ENCODE peak calls at places on chromosomes 2 and 18, in nine cellular contexts. One of them, this sample, is unnamed.
A peak's percentile ranks its signal among the peaks of the same experiment; 100 is the strongest.

GRCh38 chr2:119650971-119651370 is 28.0 kb upstream of the TMEM177 start:
- DNase-seq in AG04450: no peak
- DNase-seq in heart left ventricle: no peak
- DNase-seq in prostate gland: no peak
- DNase-seq in spleen: no peak
- DNase-seq in amniotic stem cell: no peak
- DNase-seq in CD8-positive, alpha-beta memory T cell: no peak
- DNase-seq in stimulated activated CD4-positive, alpha-beta T cell treated with anti-CD3 and anti-CD28 coated beads, TNF-alpha, amount 100 ng/mL, for 48 hours: no peak
- DNase-seq in HL-60: no peak
- DNase-seq in this sample: no peak

GRCh38 chr2:14747447-14747846 is 114.9 kb downstream of the LRATD1 start:
- DNase-seq in AG04450: no peak
- DNase-seq in heart left ventricle: no peak
- DNase-seq in prostate gland: no peak
- DNase-seq in spleen: no peak
- DNase-seq in amniotic stem cell: no peak
- DNase-seq in CD8-positive, alpha-beta memory T cell: no peak
- DNase-seq in stimulated activated CD4-positive, alpha-beta T cell treated with anti-CD3 and anti-CD28 coated beads, TNF-alpha, amount 100 ng/mL, for 48 hours: no peak
- DNase-seq in HL-60: no peak
- DNase-seq in this sample: no peak

GRCh38 chr2:214699236-214699635 is 110.2 kb downstream of the BARD1 start:
- DNase-seq in AG04450: no peak
- DNase-seq in heart left ventricle: no peak
- DNase-seq in prostate gland: no peak
- DNase-seq in spleen: no peak
- DNase-seq in amniotic stem cell: no peak
- DNase-seq in CD8-positive, alpha-beta memory T cell: no peak
- DNase-seq in stimulated activated CD4-positive, alpha-beta T cell treated with anti-CD3 and anti-CD28 coated beads, TNF-alpha, amount 100 ng/mL, for 48 hours: no peak
- DNase-seq in HL-60: no peak
- DNase-seq in this sample: no peak

GRCh38 chr2:86213699-86214502 is 14.6 kb downstream of the MRPL35 start:
- DNase-seq in AG04450: no peak
- DNase-seq in heart left ventricle: no peak
- DNase-seq in prostate gland: no peak
- DNase-seq in spleen: no peak
- DNase-seq in amniotic stem cell: no peak
- DNase-seq in CD8-positive, alpha-beta memory T cell: no peak
- DNase-seq in stimulated activated CD4-positive, alpha-beta T cell treated with anti-CD3 and anti-CD28 coated beads, TNF-alpha, amount 100 ng/mL, for 48 hours: no peak
- DNase-seq in HL-60: no peak
- DNase-seq in this sample: no peak

GRCh38 chr2:12396699-12397098 is 320.0 kb upstream of the TRIB2 start:
- DNase-seq in AG04450: no peak
- DNase-seq in heart left ventricle: no peak
- DNase-seq in prostate gland: no peak
- DNase-seq in spleen: no peak
- DNase-seq in amniotic stem cell: no peak
- DNase-seq in CD8-positive, alpha-beta memory T cell: no peak
- DNase-seq in stimulated activated CD4-positive, alpha-beta T cell treated with anti-CD3 and anti-CD28 coated beads, TNF-alpha, amount 100 ng/mL, for 48 hours: no peak
- DNase-seq in HL-60: no peak
- DNase-seq in this sample: no peak

GRCh38 chr18:27608742-27609141 is 423.6 kb upstream of the CHST9 start:
- DNase-seq in AG04450: no peak
- DNase-seq in heart left ventricle: no peak
- DNase-seq in prostate gland: no peak
- DNase-seq in spleen: no peak
- DNase-seq in amniotic stem cell: no peak
- DNase-seq in CD8-positive, alpha-beta memory T cell: no peak
- DNase-seq in stimulated activated CD4-positive, alpha-beta T cell treated with anti-CD3 and anti-CD28 coated beads, TNF-alpha, amount 100 ng/mL, for 48 hours: no peak
- DNase-seq in HL-60: no peak
- DNase-seq in this sample: no peak

GRCh38 chr2:38765149-38765548 is 12.9 kb upstream of the GEMIN6 start:
- DNase-seq in AG04450: peak; percentile 32
- DNase-seq in heart left ventricle: no peak
- DNase-seq in prostate gland: no peak
- DNase-seq in spleen: no peak
- DNase-seq in amniotic stem cell: no peak
- DNase-seq in CD8-positive, alpha-beta memory T cell: no peak
- DNase-seq in stimulated activated CD4-positive, alpha-beta T cell treated with anti-CD3 and anti-CD28 coated beads, TNF-alpha, amount 100 ng/mL, for 48 hours: no peak
- DNase-seq in HL-60: no peak
- DNase-seq in this sample: peak; percentile 79

GRCh38 chr2:237669129-237669627 is 41.8 kb downstream of the LRRFIP1 start:
- DNase-seq in AG04450: no peak
- DNase-seq in heart left ventricle: no peak
- DNase-seq in prostate gland: no peak
- DNase-seq in spleen: no peak
- DNase-seq in amniotic stem cell: no peak
- DNase-seq in CD8-positive, alpha-beta memory T cell: no peak
- DNase-seq in stimulated activated CD4-positive, alpha-beta T cell treated with anti-CD3 and anti-CD28 coated beads, TNF-alpha, amount 100 ng/mL, for 48 hours: no peak
- DNase-seq in HL-60: no peak
- DNase-seq in this sample: no peak

GRCh38 chr18:68796936-68797690 is 767 bp upstream of the CCDC102B start:
- DNase-seq in AG04450: no peak
- DNase-seq in heart left ventricle: peak; percentile 52
- DNase-seq in prostate gland: no peak
- DNase-seq in spleen: no peak
- DNase-seq in amniotic stem cell: no peak
- DNase-seq in CD8-positive, alpha-beta memory T cell: no peak
- DNase-seq in stimulated activated CD4-positive, alpha-beta T cell treated with anti-CD3 and anti-CD28 coated beads, TNF-alpha, amount 100 ng/mL, for 48 hours: no peak
- DNase-seq in HL-60: no peak
- DNase-seq in this sample: peak; percentile 85

GRCh38 chr2:128451084-128451483 is 132.4 kb upstream of the HS6ST1 start:
- DNase-seq in AG04450: no peak
- DNase-seq in heart left ventricle: no peak
- DNase-seq in prostate gland: no peak
- DNase-seq in spleen: peak; percentile 70
- DNase-seq in amniotic stem cell: no peak
- DNase-seq in CD8-positive, alpha-beta memory T cell: no peak
- DNase-seq in stimulated activated CD4-positive, alpha-beta T cell treated with anti-CD3 and anti-CD28 coated beads, TNF-alpha, amount 100 ng/mL, for 48 hours: no peak
- DNase-seq in HL-60: no peak
- DNase-seq in this sample: no peak

GRCh38 chr2:4381049-4381448 is 677.7 kb downstream of the DCDC2C start:
- DNase-seq in AG04450: no peak
- DNase-seq in heart left ventricle: no peak
- DNase-seq in prostate gland: no peak
- DNase-seq in spleen: no peak
- DNase-seq in amniotic stem cell: no peak
- DNase-seq in CD8-positive, alpha-beta memory T cell: no peak
- DNase-seq in stimulated activated CD4-positive, alpha-beta T cell treated with anti-CD3 and anti-CD28 coated beads, TNF-alpha, amount 100 ng/mL, for 48 hours: no peak
- DNase-seq in HL-60: no peak
- DNase-seq in this sample: no peak

GRCh38 chr18:76394780-76395476 is 100.1 kb downstream of the ZNF516 start:
- DNase-seq in AG04450: no peak
- DNase-seq in heart left ventricle: no peak
- DNase-seq in prostate gland: no peak
- DNase-seq in spleen: no peak
- DNase-seq in amniotic stem cell: no peak
- DNase-seq in CD8-positive, alpha-beta memory T cell: no peak
- DNase-seq in stimulated activated CD4-positive, alpha-beta T cell treated with anti-CD3 and anti-CD28 coated beads, TNF-alpha, amount 100 ng/mL, for 48 hours: no peak
- DNase-seq in HL-60: no peak
- DNase-seq in this sample: peak; percentile 34

GRCh38 chr18:51251625-51252024 is 54.1 kb upstream of the MEX3C start:
- DNase-seq in AG04450: no peak
- DNase-seq in heart left ventricle: no peak
- DNase-seq in prostate gland: no peak
- DNase-seq in spleen: peak; percentile 77
- DNase-seq in amniotic stem cell: no peak
- DNase-seq in CD8-positive, alpha-beta memory T cell: no peak
- DNase-seq in stimulated activated CD4-positive, alpha-beta T cell treated with anti-CD3 and anti-CD28 coated beads, TNF-alpha, amount 100 ng/mL, for 48 hours: no peak
- DNase-seq in HL-60: peak; percentile 13
- DNase-seq in this sample: no peak

GRCh38 chr2:133819906-133820305 is 251.6 kb upstream of the NCKAP5 start:
- DNase-seq in AG04450: no peak
- DNase-seq in heart left ventricle: no peak
- DNase-seq in prostate gland: no peak
- DNase-seq in spleen: no peak
- DNase-seq in amniotic stem cell: no peak
- DNase-seq in CD8-positive, alpha-beta memory T cell: no peak
- DNase-seq in stimulated activated CD4-positive, alpha-beta T cell treated with anti-CD3 and anti-CD28 coated beads, TNF-alpha, amount 100 ng/mL, for 48 hours: no peak
- DNase-seq in HL-60: no peak
- DNase-seq in this sample: no peak

GRCh38 chr2:113268621-113269360 is 9.9 kb downstream of the PAX8 start:
- DNase-seq in AG04450: no peak
- DNase-seq in heart left ventricle: no peak
- DNase-seq in prostate gland: no peak
- DNase-seq in spleen: no peak
- DNase-seq in amniotic stem cell: no peak
- DNase-seq in CD8-positive, alpha-beta memory T cell: no peak
- DNase-seq in stimulated activated CD4-positive, alpha-beta T cell treated with anti-CD3 and anti-CD28 coated beads, TNF-alpha, amount 100 ng/mL, for 48 hours: no peak
- DNase-seq in HL-60: no peak
- DNase-seq in this sample: no peak

GRCh38 chr2:22274611-22275010 is 1110.4 kb upstream of the KLHL29 start:
- DNase-seq in AG04450: no peak
- DNase-seq in heart left ventricle: no peak
- DNase-seq in prostate gland: no peak
- DNase-seq in spleen: no peak
- DNase-seq in amniotic stem cell: no peak
- DNase-seq in CD8-positive, alpha-beta memory T cell: no peak
- DNase-seq in stimulated activated CD4-positive, alpha-beta T cell treated with anti-CD3 and anti-CD28 coated beads, TNF-alpha, amount 100 ng/mL, for 48 hours: no peak
- DNase-seq in HL-60: no peak
- DNase-seq in this sample: no peak

GRCh38 chr18:34707670-34708069 is 2.4 kb upstream of the DTNA start:
- DNase-seq in AG04450: peak; percentile 82
- DNase-seq in heart left ventricle: peak; percentile 54
- DNase-seq in prostate gland: no peak
- DNase-seq in spleen: no peak
- DNase-seq in amniotic stem cell: peak; percentile 86
- DNase-seq in CD8-positive, alpha-beta memory T cell: no peak
- DNase-seq in stimulated activated CD4-positive, alpha-beta T cell treated with anti-CD3 and anti-CD28 coated beads, TNF-alpha, amount 100 ng/mL, for 48 hours: no peak
- DNase-seq in HL-60: no peak
- DNase-seq in this sample: peak; percentile 91

GRCh38 chr18:10051877-10052631 is 138.2 kb downstream of the VAPA start:
- DNase-seq in AG04450: peak; percentile 91
- DNase-seq in heart left ventricle: peak; percentile 75
- DNase-seq in prostate gland: no peak
- DNase-seq in spleen: no peak
- DNase-seq in amniotic stem cell: no peak
- DNase-seq in CD8-positive, alpha-beta memory T cell: no peak
- DNase-seq in stimulated activated CD4-positive, alpha-beta T cell treated with anti-CD3 and anti-CD28 coated beads, TNF-alpha, amount 100 ng/mL, for 48 hours: no peak
- DNase-seq in HL-60: no peak
- DNase-seq in this sample: peak; percentile 87

GRCh38 chr2:227340106-227340505 is 15.1 kb downstream of the MFF start:
- DNase-seq in AG04450: no peak
- DNase-seq in heart left ventricle: no peak
- DNase-seq in prostate gland: no peak
- DNase-seq in spleen: no peak
- DNase-seq in amniotic stem cell: no peak
- DNase-seq in CD8-positive, alpha-beta memory T cell: no peak
- DNase-seq in stimulated activated CD4-positive, alpha-beta T cell treated with anti-CD3 and anti-CD28 coated beads, TNF-alpha, amount 100 ng/mL, for 48 hours: no peak
- DNase-seq in HL-60: no peak
- DNase-seq in this sample: no peak

GRCh38 chr2:238119756-238120462 is 18.6 kb upstream of the KLHL30 start:
- DNase-seq in AG04450: no peak
- DNase-seq in heart left ventricle: peak; percentile 13
- DNase-seq in prostate gland: no peak
- DNase-seq in spleen: peak; percentile 74
- DNase-seq in amniotic stem cell: no peak
- DNase-seq in CD8-positive, alpha-beta memory T cell: no peak
- DNase-seq in stimulated activated CD4-positive, alpha-beta T cell treated with anti-CD3 and anti-CD28 coated beads, TNF-alpha, amount 100 ng/mL, for 48 hours: no peak
- DNase-seq in HL-60: no peak
- DNase-seq in this sample: no peak

GRCh38 chr2:62382757-62383156 is 123.2 kb downstream of the TMEM17 start:
- DNase-seq in AG04450: no peak
- DNase-seq in heart left ventricle: no peak
- DNase-seq in prostate gland: no peak
- DNase-seq in spleen: no peak
- DNase-seq in amniotic stem cell: no peak
- DNase-seq in CD8-positive, alpha-beta memory T cell: no peak
- DNase-seq in stimulated activated CD4-positive, alpha-beta T cell treated with anti-CD3 and anti-CD28 coated beads, TNF-alpha, amount 100 ng/mL, for 48 hours: no peak
- DNase-seq in HL-60: no peak
- DNase-seq in this sample: no peak

GRCh38 chr18:31821452-31822171 is 60.9 kb upstream of the SLC25A52 start:
- DNase-seq in AG04450: no peak
- DNase-seq in heart left ventricle: no peak
- DNase-seq in prostate gland: no peak
- DNase-seq in spleen: no peak
- DNase-seq in amniotic stem cell: no peak
- DNase-seq in CD8-positive, alpha-beta memory T cell: no peak
- DNase-seq in stimulated activated CD4-positive, alpha-beta T cell treated with anti-CD3 and anti-CD28 coated beads, TNF-alpha, amount 100 ng/mL, for 48 hours: no peak
- DNase-seq in HL-60: no peak
- DNase-seq in this sample: no peak

GRCh38 chr18:50696929-50697328 is 122.9 kb downstream of the MRO start:
- DNase-seq in AG04450: no peak
- DNase-seq in heart left ventricle: no peak
- DNase-seq in prostate gland: no peak
- DNase-seq in spleen: no peak
- DNase-seq in amniotic stem cell: no peak
- DNase-seq in CD8-positive, alpha-beta memory T cell: no peak
- DNase-seq in stimulated activated CD4-positive, alpha-beta T cell treated with anti-CD3 and anti-CD28 coated beads, TNF-alpha, amount 100 ng/mL, for 48 hours: no peak
- DNase-seq in HL-60: no peak
- DNase-seq in this sample: no peak

GRCh38 chr18:69617888-69618287 is 217.2 kb downstream of the DOK6 start:
- DNase-seq in AG04450: peak; percentile 8
- DNase-seq in heart left ventricle: no peak
- DNase-seq in prostate gland: no peak
- DNase-seq in spleen: no peak
- DNase-seq in amniotic stem cell: peak; percentile 67
- DNase-seq in CD8-positive, alpha-beta memory T cell: no peak
- DNase-seq in stimulated activated CD4-positive, alpha-beta T cell treated with anti-CD3 and anti-CD28 coated beads, TNF-alpha, amount 100 ng/mL, for 48 hours: no peak
- DNase-seq in HL-60: no peak
- DNase-seq in this sample: no peak

GRCh38 chr18:47953471-47953931 is 23.0 kb upstream of the SMAD2 start:
- DNase-seq in AG04450: no peak
- DNase-seq in heart left ventricle: peak; percentile 54
- DNase-seq in prostate gland: peak; percentile 13
- DNase-seq in spleen: no peak
- DNase-seq in amniotic stem cell: peak; percentile 30
- DNase-seq in CD8-positive, alpha-beta memory T cell: no peak
- DNase-seq in stimulated activated CD4-positive, alpha-beta T cell treated with anti-CD3 and anti-CD28 coated beads, TNF-alpha, amount 100 ng/mL, for 48 hours: no peak
- DNase-seq in HL-60: peak; percentile 81
- DNase-seq in this sample: peak; percentile 17

GRCh38 chr18:79315589-79315988 is 80.1 kb upstream of the NFATC1 start:
- DNase-seq in AG04450: no peak
- DNase-seq in heart left ventricle: no peak
- DNase-seq in prostate gland: no peak
- DNase-seq in spleen: no peak
- DNase-seq in amniotic stem cell: no peak
- DNase-seq in CD8-positive, alpha-beta memory T cell: no peak
- DNase-seq in stimulated activated CD4-positive, alpha-beta T cell treated with anti-CD3 and anti-CD28 coated beads, TNF-alpha, amount 100 ng/mL, for 48 hours: no peak
- DNase-seq in HL-60: no peak
- DNase-seq in this sample: no peak

GRCh38 chr2:147110317-147110716 is 734.5 kb upstream of the ACVR2A start:
- DNase-seq in AG04450: no peak
- DNase-seq in heart left ventricle: no peak
- DNase-seq in prostate gland: no peak
- DNase-seq in spleen: no peak
- DNase-seq in amniotic stem cell: no peak
- DNase-seq in CD8-positive, alpha-beta memory T cell: no peak
- DNase-seq in stimulated activated CD4-positive, alpha-beta T cell treated with anti-CD3 and anti-CD28 coated beads, TNF-alpha, amount 100 ng/mL, for 48 hours: no peak
- DNase-seq in HL-60: no peak
- DNase-seq in this sample: no peak

GRCh38 chr2:120953066-120953760 is 217.5 kb downstream of the GLI2 start:
- DNase-seq in AG04450: no peak
- DNase-seq in heart left ventricle: no peak
- DNase-seq in prostate gland: no peak
- DNase-seq in spleen: no peak
- DNase-seq in amniotic stem cell: no peak
- DNase-seq in CD8-positive, alpha-beta memory T cell: no peak
- DNase-seq in stimulated activated CD4-positive, alpha-beta T cell treated with anti-CD3 and anti-CD28 coated beads, TNF-alpha, amount 100 ng/mL, for 48 hours: no peak
- DNase-seq in HL-60: no peak
- DNase-seq in this sample: no peak

This sample was measured in HCEC 1CT.